ENCODE peak calls at places on chromosomes 13 and 19, in four cellular contexts. R is activated T-cell treated with anti-CD3 and anti-CD28 coated beads for 1 hour, B is posterior cingulate gyrus, A is GM23338. F is an unnamed sample.

GRCh38 chr13:87810391-87810801 is 139.2 kb downstream of the SLITRK5 start:
- DNase-seq in R (no peak), B (no peak), A (peak), F (no peak)

GRCh38 chr19:17125728-17126677 is 50.4 kb downstream of the MYO9B start:
- DNase-seq in R (peak), B (peak), A (peak), F (peak)

GRCh38 chr13:100130092-100130491 is 41.2 kb downstream of the PCCA start:
- DNase-seq in R (no peak), B (no peak), A (peak), F (no peak)

GRCh38 chr13:114311908-114312307 is 2.4 kb upstream of the CHAMP1 start:
- DNase-seq in R (no peak), B (no peak), A (no peak), F (no peak)

GRCh38 chr13:77459616-77460015 is 75.9 kb upstream of the SCEL start:
- DNase-seq in R (no peak), B (no peak), A (no peak), F (no peak)

GRCh38 chr19:30882411-30883005 is 466.7 kb downstream of the TSHZ3 start:
- DNase-seq in R (no peak), B (no peak), A (peak), F (no peak)

GRCh38 chr19:13015361-13016231 is 20.3 kb downstream of the NFIX start:
- DNase-seq in R (no peak), B (no peak), A (peak), F (no peak)

GRCh38 chr19:10095948-10096614 is 6.4 kb downstream of the ANGPTL6 start:
- DNase-seq in R (peak), B (peak), A (peak), F (peak)

GRCh38 chr13:47408546-47409319 is 511.9 kb upstream of the HTR2A start:
- DNase-seq in R (no peak), B (no peak), A (no peak), F (no peak)

GRCh38 chr13:32430018-32430747 is 2.3 kb upstream of the N4BP2L1 start:
- DNase-seq in R (no peak), B (no peak), A (no peak), F (no peak)

GRCh38 chr19:53824134-53824611 is at the start of gene NLRP12:
- DNase-seq in R (no peak), B (no peak), A (no peak), F (no peak)

GRCh38 chr13:36818483-36819063 is 449 bp upstream of the RFXAP start:
- DNase-seq in R (no peak), B (no peak), A (no peak), F (no peak)

GRCh38 chr13:23828866-23829265 is 60.3 kb downstream of the MIPEP start:
- DNase-seq in R (no peak), B (no peak), A (no peak), F (no peak)

GRCh38 chr13:95246292-95247082 is 54.8 kb downstream of the ABCC4 start:
- DNase-seq in R (no peak), B (no peak), A (no peak), F (no peak)

GRCh38 chr19:16566161-16566560 is 6.1 kb downstream of the SLC35E1 start:
- DNase-seq in R (peak), B (no peak), A (no peak), F (peak)

GRCh38 chr19:38004505-38005223 is 97.7 kb downstream of the SIPA1L3 start:
- DNase-seq in R (no peak), B (peak), A (peak), F (no peak)

GRCh38 chr13:21434588-21434987 is 24.5 kb downstream of the ZDHHC20 start:
- DNase-seq in R (no peak), B (no peak), A (no peak), F (no peak)

GRCh38 chr19:3632739-3633558 is 6.4 kb upstream of the CACTIN start:
- DNase-seq in R (no peak), B (no peak), A (no peak), F (no peak)

GRCh38 chr13:25847145-25847544 is 204.7 kb downstream of the SHISA2 start:
- DNase-seq in R (no peak), B (no peak), A (no peak), F (no peak)

GRCh38 chr19:2638417-2638940 is 64.0 kb downstream of the GNG7 start:
- DNase-seq in R (no peak), B (no peak), A (no peak), F (no peak)

GRCh38 chr13:87671824-87672603 is 843 bp downstream of the SLITRK5 start:
- DNase-seq in R (no peak), B (no peak), A (peak), F (no peak)

GRCh38 chr19:1408300-1409203 is 1.2 kb downstream of the DAZAP1 start:
- DNase-seq in R (peak), B (no peak), A (peak), F (peak)

F was measured in activated gamma-delta T cell treated with Interleukin-2 at 50 U/mL for 16 hours.